ENCODE peak calls at places on chromosome 1, in eight cellular contexts. One of them, this sample, is unnamed.

GRCh38 chr1:145956361-145956760 is 1.5 kb downstream of the LIX1L start:
- DNase-seq in amniotic stem cell: no peak
- DNase-seq in glutamatergic neuron: no peak
- DNase-seq in stimulated activated CD4-positive, alpha-beta T cell treated with anti-CD3 and anti-CD28 coated beads, Interleukin-12 subunit alpha, Interleukin-12 subunit beta, amount 100 ng/mL, for 4 hours: no peak
- DNase-seq in germinal center: no peak
- DNase-seq in body of pancreas: no peak
- DNase-seq in M059J: no peak
- DNase-seq in ELR: no peak
- DNase-seq in this sample: no peak

GRCh38 chr1:206658264-206658980 is 23.1 kb downstream of the DYRK3 start:
- DNase-seq in amniotic stem cell: no peak
- DNase-seq in glutamatergic neuron: peak; percentile 54
- DNase-seq in stimulated activated CD4-positive, alpha-beta T cell treated with anti-CD3 and anti-CD28 coated beads, Interleukin-12 subunit alpha, Interleukin-12 subunit beta, amount 100 ng/mL, for 4 hours: peak; percentile 46
- DNase-seq in germinal center: peak; percentile 88
- DNase-seq in body of pancreas: no peak
- DNase-seq in M059J: no peak
- DNase-seq in ELR: peak; percentile 40
- DNase-seq in this sample: no peak

GRCh38 chr1:90580176-90580575 is 136.9 kb downstream of the BARHL2 start:
- DNase-seq in amniotic stem cell: no peak
- DNase-seq in glutamatergic neuron: no peak
- DNase-seq in stimulated activated CD4-positive, alpha-beta T cell treated with anti-CD3 and anti-CD28 coated beads, Interleukin-12 subunit alpha, Interleukin-12 subunit beta, amount 100 ng/mL, for 4 hours: no peak
- DNase-seq in germinal center: no peak
- DNase-seq in body of pancreas: no peak
- DNase-seq in M059J: no peak
- DNase-seq in ELR: no peak
- DNase-seq in this sample: no peak

GRCh38 chr1:37037675-37038074 is 3.4 kb upstream of the GRIK3 start:
- DNase-seq in amniotic stem cell: no peak
- DNase-seq in glutamatergic neuron: no peak
- DNase-seq in stimulated activated CD4-positive, alpha-beta T cell treated with anti-CD3 and anti-CD28 coated beads, Interleukin-12 subunit alpha, Interleukin-12 subunit beta, amount 100 ng/mL, for 4 hours: no peak
- DNase-seq in germinal center: no peak
- DNase-seq in body of pancreas: no peak
- DNase-seq in M059J: no peak
- DNase-seq in ELR: no peak
- DNase-seq in this sample: no peak

GRCh38 chr1:206918076-206918475 is 3.7 kb downstream of the FCMR start:
- DNase-seq in amniotic stem cell: no peak
- DNase-seq in glutamatergic neuron: no peak
- DNase-seq in stimulated activated CD4-positive, alpha-beta T cell treated with anti-CD3 and anti-CD28 coated beads, Interleukin-12 subunit alpha, Interleukin-12 subunit beta, amount 100 ng/mL, for 4 hours: no peak
- DNase-seq in germinal center: no peak
- DNase-seq in body of pancreas: no peak
- DNase-seq in M059J: no peak
- DNase-seq in ELR: no peak
- DNase-seq in this sample: no peak

GRCh38 chr1:91768786-91769697 is 116.9 kb downstream of the TGFBR3 start:
- DNase-seq in amniotic stem cell: no peak
- DNase-seq in glutamatergic neuron: no peak
- DNase-seq in stimulated activated CD4-positive, alpha-beta T cell treated with anti-CD3 and anti-CD28 coated beads, Interleukin-12 subunit alpha, Interleukin-12 subunit beta, amount 100 ng/mL, for 4 hours: no peak
- DNase-seq in germinal center: no peak
- DNase-seq in body of pancreas: no peak
- DNase-seq in M059J: peak; percentile 81
- DNase-seq in ELR: peak; percentile 87
- DNase-seq in this sample: no peak

GRCh38 chr1:247297263-247298123 is 34.2 kb downstream of the ZNF496 start:
- DNase-seq in amniotic stem cell: no peak
- DNase-seq in glutamatergic neuron: no peak
- DNase-seq in stimulated activated CD4-positive, alpha-beta T cell treated with anti-CD3 and anti-CD28 coated beads, Interleukin-12 subunit alpha, Interleukin-12 subunit beta, amount 100 ng/mL, for 4 hours: no peak
- DNase-seq in germinal center: no peak
- DNase-seq in body of pancreas: no peak
- DNase-seq in M059J: no peak
- DNase-seq in ELR: no peak
- DNase-seq in this sample: no peak

GRCh38 chr1:164922585-164922984 is 363.6 kb downstream of the PBX1 start:
- DNase-seq in amniotic stem cell: no peak
- DNase-seq in glutamatergic neuron: no peak
- DNase-seq in stimulated activated CD4-positive, alpha-beta T cell treated with anti-CD3 and anti-CD28 coated beads, Interleukin-12 subunit alpha, Interleukin-12 subunit beta, amount 100 ng/mL, for 4 hours: no peak
- DNase-seq in germinal center: no peak
- DNase-seq in body of pancreas: no peak
- DNase-seq in M059J: no peak
- DNase-seq in ELR: no peak
- DNase-seq in this sample: no peak

GRCh38 chr1:230170610-230171009 is 103.6 kb downstream of the GALNT2 start:
- DNase-seq in amniotic stem cell: no peak
- DNase-seq in glutamatergic neuron: no peak
- DNase-seq in stimulated activated CD4-positive, alpha-beta T cell treated with anti-CD3 and anti-CD28 coated beads, Interleukin-12 subunit alpha, Interleukin-12 subunit beta, amount 100 ng/mL, for 4 hours: no peak
- DNase-seq in germinal center: no peak
- DNase-seq in body of pancreas: no peak
- DNase-seq in M059J: no peak
- DNase-seq in ELR: no peak
- DNase-seq in this sample: no peak

This sample was measured in fibroblast of the conjunctiva.